ENCODE peak calls at places on chromosomes 13 and 19, in six cellular contexts. Z, G, M, Y, Q and N are unnamed samples.

GRCh38 chr19:6087074-6087506 is 23.2 kb downstream of the RFX2 start:
- DNase-seq in Z (no peak), G (no peak), Y (no peak), M (no peak), Q (no peak), N (no peak)

GRCh38 chr13:22454586-22454985 is 726.2 kb upstream of the SGCG start:
- DNase-seq in Y (peak; percentile 63), M (no peak), Q (no peak), Z (no peak), G (no peak), N (no peak)

GRCh38 chr19:9932835-9933234 is 3.5 kb downstream of the OLFM2 start:
- DNase-seq in Q (no peak), Z (no peak), G (no peak), Y (no peak), M (no peak), N (no peak)

GRCh38 chr13:108897955-108898354 is 268.5 kb downstream of the MYO16 start:
- DNase-seq in M (no peak), Q (no peak), Z (no peak), Y (no peak), G (no peak), N (no peak)

GRCh38 chr19:51803965-51804364 is 9.0 kb downstream of the FPR3 start:
- DNase-seq in M (no peak), Z (no peak), Q (no peak), G (no peak), Y (no peak), N (no peak)

GRCh38 chr13:97460004-97460756 is 26.2 kb downstream of the RAP2A start:
- DNase-seq in G (no peak), Y (peak; percentile 20), Q (no peak), Z (no peak), M (no peak), N (no peak)

GRCh38 chr19:11832253-11832912 is 16.1 kb upstream of the ZNF439 start:
- DNase-seq in Q (no peak), M (no peak), Y (no peak), G (no peak), Z (no peak), N (no peak)

GRCh38 chr19:5539431-5539833 is 28.3 kb downstream of the TINCR start:
- DNase-seq in Q (no peak), Z (no peak), G (no peak), M (no peak), Y (peak; percentile 44), N (no peak)

GRCh38 chr19:58570770-58571574 is 2.2 kb downstream of the MZF1 start:
- DNase-seq in Y (peak; percentile 25), M (peak; percentile 67), G (peak; percentile 21), Z (no peak), Q (peak; percentile 12), N (no peak)

GRCh38 chr13:45575830-45576180 is 39.7 kb downstream of the ERICH6B start:
- DNase-seq in Y (no peak), G (no peak), M (no peak), Z (no peak), Q (no peak), N (no peak)

GRCh38 chr13:111178417-111178816 is 63.3 kb downstream of the ARHGEF7 start:
- DNase-seq in Y (no peak), G (no peak), M (no peak), Q (no peak), Z (no peak), N (no peak)

GRCh38 chr13:93422980-93423554 is 196.5 kb downstream of the GPC6 start:
- DNase-seq in Z (no peak), G (no peak), M (no peak), Q (no peak), Y (no peak), N (no peak)

GRCh38 chr19:41708481-41708880 is at the start of gene CEACAM5:
- DNase-seq in Z (no peak), G (no peak), M (peak; percentile 50), Q (no peak), Y (no peak), N (no peak)

GRCh38 chr13:52846567-52847321 is 1.7 kb downstream of the PCDH8 start:
- DNase-seq in Q (peak; percentile 23), Y (peak; percentile 35), M (no peak), G (no peak), Z (no peak), N (peak; percentile 83)

GRCh38 chr13:113759525-113760137 is 605 bp downstream of the TMEM255B start:
- DNase-seq in Y (no peak), G (peak; percentile 38), Z (peak; percentile 7), M (no peak), Q (no peak), N (peak; percentile 36)

GRCh38 chr13:75445717-75446529 is 36.0 kb downstream of the TBC1D4 start:
- DNase-seq in Y (no peak), M (no peak), G (no peak), Q (no peak), Z (no peak), N (no peak)

GRCh38 chr19:55690109-55690768 is 15.2 kb downstream of the EPN1 start:
- DNase-seq in M (no peak), Z (no peak), Q (no peak), G (no peak), Y (no peak), N (no peak)

GRCh38 chr19:3129112-3129511 is 6.7 kb upstream of the GNA15 start:
- DNase-seq in Q (no peak), G (no peak), Y (no peak), Z (no peak), M (no peak), N (no peak)

GRCh38 chr13:105827074-105827473 is 708.4 kb downstream of the EFNB2 start:
- DNase-seq in Q (no peak), M (no peak), Y (no peak), G (no peak), Z (no peak), N (no peak)

GRCh38 chr13:98885605-98886004 is 92.3 kb downstream of the DOCK9 start:
- DNase-seq in G (no peak), Q (no peak), Z (no peak), M (no peak), Y (no peak), N (no peak)

GRCh38 chr13:18212873-18213272 is 968.8 kb downstream of the TUBA3C start:
- DNase-seq in Y (no peak), Z (no peak), Q (peak; percentile 46), G (no peak), M (peak; percentile 94), N (peak; percentile 73)

GRCh38 chr19:16217671-16218464 is 20.2 kb downstream of the AP1M1 start:
- DNase-seq in M (no peak), G (no peak), Q (no peak), Y (no peak), Z (no peak), N (no peak)

GRCh38 chr13:111175372-111175771 is 60.3 kb downstream of the ARHGEF7 start:
- DNase-seq in Q (no peak), G (no peak), Y (no peak), M (no peak), Z (no peak), N (no peak)

GRCh38 chr13:75418186-75418843 is 63.7 kb downstream of the TBC1D4 start:
- DNase-seq in Y (no peak), M (no peak), Z (no peak), G (no peak), Q (no peak), N (no peak)

GRCh38 chr19:47663435-47663910 is 49.7 kb upstream of the EHD2 start:
- DNase-seq in Q (no peak), Z (no peak), M (no peak), Y (no peak), G (no peak), N (no peak)

GRCh38 chr19:58582985-58583384 is 9.8 kb upstream of the MZF1 start:
- DNase-seq in M (peak; percentile 68), Z (no peak), Y (peak; percentile 12), Q (no peak), G (no peak), N (no peak)

GRCh38 chr13:91564422-91564821 is 166.0 kb downstream of the GPC5 start:
- DNase-seq in M (no peak), Z (no peak), Q (no peak), G (no peak), Y (no peak), N (no peak)

DNA sequence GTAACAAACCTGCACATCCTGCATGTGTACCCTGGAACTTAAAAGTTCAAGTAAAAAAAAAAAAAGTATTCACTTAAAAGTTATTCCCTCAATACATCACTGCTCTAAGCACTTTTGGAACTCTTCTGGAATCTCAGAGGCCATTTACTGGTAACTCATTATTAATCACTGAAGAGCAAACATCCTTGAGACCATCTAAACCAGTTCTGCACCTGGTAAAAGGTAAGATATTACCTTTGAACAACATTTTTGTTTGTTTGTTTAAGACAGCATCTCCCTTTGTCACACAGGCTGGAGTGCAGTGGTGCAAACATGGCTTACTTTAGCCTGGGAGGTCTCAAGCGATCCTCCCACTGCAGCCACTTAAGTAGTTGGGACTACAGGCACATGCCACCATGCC is 16.7 kb downstream of the UGGT2 start:
- DNase-seq in G (no peak), Y (no peak), Z (no peak), M (no peak), Q (no peak), N (no peak)
- TF ChIP-seq POLR2A in G (no peak), Y (no peak), Z (no peak), M (no peak), Q (no peak), N (no peak)

DNA sequence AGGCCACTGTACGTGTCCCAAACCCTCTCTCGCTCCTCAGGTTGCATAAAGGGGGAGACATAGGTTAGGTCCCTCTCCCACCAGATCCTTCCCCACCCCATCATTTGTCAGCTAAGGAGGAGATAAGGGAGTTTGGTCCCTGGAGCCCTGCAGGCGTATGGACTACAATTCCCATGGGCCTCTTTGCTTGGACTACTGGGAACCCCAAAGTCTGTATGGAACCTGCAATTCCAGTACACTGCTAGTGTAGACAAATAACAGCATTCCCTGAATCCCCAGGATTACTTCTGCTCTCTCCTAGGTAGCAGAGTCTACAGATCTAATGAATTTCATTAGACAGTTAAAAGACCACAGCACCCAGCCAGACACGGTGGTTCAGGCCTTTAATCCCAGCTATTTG is 16.0 kb upstream of the HSD17B14 start:
- DNase-seq in M (no peak), Q (no peak), G (no peak), Z (no peak), Y (no peak), N (no peak)
- H3K27ac ChIP-seq in M (no peak overlapping the region), Q (peak overlapping the region; percentile 10), G (no peak overlapping the region), Z (no peak overlapping the region), Y (no peak overlapping the region), N (no peak overlapping the region)

GRCh38 chr19:30450101-30450500 is 77.9 kb downstream of the ZNF536 start:
- DNase-seq in Q (no peak), G (peak; percentile 40), Y (peak; percentile 73), Z (no peak), M (no peak), N (peak; percentile 60)
- H3K4me3 ChIP-seq in Q (peak overlapping the region; percentile 52), G (peak overlapping the region; percentile 27), Y (no peak overlapping the region), Z (no peak overlapping the region), M (peak overlapping the region; percentile 41), N (no peak overlapping the region)

DNA sequence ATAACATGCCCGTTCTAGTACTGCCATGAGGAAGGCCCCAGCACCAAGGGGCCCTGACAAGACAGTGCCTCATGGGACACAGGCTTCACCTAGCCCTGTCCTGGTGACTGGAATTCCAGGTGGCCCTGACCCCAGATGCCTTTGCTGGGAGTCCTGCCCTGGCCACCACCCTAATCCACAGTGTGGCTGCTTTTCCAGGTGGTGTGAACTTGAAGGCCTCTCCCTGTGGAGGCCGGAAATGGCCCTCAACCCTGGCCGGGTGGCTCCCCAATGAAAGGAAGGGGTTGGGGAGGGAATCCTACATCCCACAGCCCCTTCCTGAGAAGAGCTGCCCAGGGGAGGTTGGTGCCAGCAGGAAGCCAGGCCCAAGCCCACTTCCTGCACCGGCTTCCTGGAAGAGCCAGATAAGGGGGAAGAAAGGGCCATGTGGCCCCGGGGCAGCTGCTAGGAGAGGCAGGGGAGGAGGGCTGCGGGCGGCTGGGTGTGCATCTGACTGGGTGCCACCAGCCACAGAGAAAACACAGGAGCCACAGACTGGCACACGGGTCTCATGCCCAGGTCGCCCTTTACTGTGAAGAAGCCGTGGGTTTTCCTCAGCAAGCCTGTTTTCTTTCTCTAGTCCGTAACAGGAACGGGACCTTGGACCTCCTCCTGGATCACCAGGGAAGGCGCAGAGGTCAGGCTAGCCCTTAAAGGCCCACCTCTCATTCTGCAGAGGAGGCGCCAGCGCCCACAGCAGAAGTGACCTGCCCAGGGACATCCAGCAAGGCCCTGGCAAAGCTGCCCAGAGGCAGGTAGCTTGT is 4.7 kb downstream of the LSM4 start:
- DNase-seq in Z (no peak), Y (peak; percentile 44), G (no peak), M (no peak), Q (no peak), N (no peak)
- TF ChIP-seq POLR2A in Z (no peak), Y (no peak), G (no peak), M (no peak), Q (no peak), N (no peak)